ENCODE peak calls at places on chromosomes 5 and 9, in nine cellular contexts. One of them, this sample, is unnamed.

GRCh38 chr9:123445981-123446610 is 90.1 kb downstream of the CRB2 start:
- DNase-seq in Caco-2: no peak
- DNase-seq in stimulated activated CD8-positive, alpha-beta memory T cell treated with anti-CD3 and anti-CD28 coated beads, Interleukin-15, amount 100 ng/mL, for 4 hours: no peak
- DNase-seq in CD8-positive, alpha-beta memory T cell: no peak
- DNase-seq in posterior cingulate gyrus: peak; percentile 80
- DNase-seq in left lobe of liver: no peak
- DNase-seq in retinal pigment epithelial cell: no peak
- DNase-seq in NCI-H345: no peak
- DNase-seq in naive thymus-derived CD8-positive, alpha-beta T cell: no peak
- DNase-seq in this sample: no peak

GRCh38 chr5:132839426-132840301 is 9.2 kb upstream of the SHROOM1 start:
- DNase-seq in NCI-H345: no peak
- DNase-seq in posterior cingulate gyrus: no peak
- DNase-seq in Caco-2: no peak
- DNase-seq in CD8-positive, alpha-beta memory T cell: no peak
- DNase-seq in naive thymus-derived CD8-positive, alpha-beta T cell: no peak
- DNase-seq in stimulated activated CD8-positive, alpha-beta memory T cell treated with anti-CD3 and anti-CD28 coated beads, Interleukin-15, amount 100 ng/mL, for 4 hours: no peak
- DNase-seq in retinal pigment epithelial cell: no peak
- DNase-seq in left lobe of liver: peak; percentile 75
- DNase-seq in this sample: no peak

GRCh38 chr5:6143523-6143922 is 234.8 kb downstream of the MED10 start:
- DNase-seq in NCI-H345: no peak
- DNase-seq in retinal pigment epithelial cell: no peak
- DNase-seq in left lobe of liver: no peak
- DNase-seq in Caco-2: no peak
- DNase-seq in CD8-positive, alpha-beta memory T cell: no peak
- DNase-seq in naive thymus-derived CD8-positive, alpha-beta T cell: no peak
- DNase-seq in stimulated activated CD8-positive, alpha-beta memory T cell treated with anti-CD3 and anti-CD28 coated beads, Interleukin-15, amount 100 ng/mL, for 4 hours: no peak
- DNase-seq in posterior cingulate gyrus: no peak
- DNase-seq in this sample: no peak

GRCh38 chr9:112176410-112177010 is 1.4 kb upstream of the SUSD1 start:
- DNase-seq in Caco-2: peak; percentile 46
- DNase-seq in retinal pigment epithelial cell: no peak
- DNase-seq in stimulated activated CD8-positive, alpha-beta memory T cell treated with anti-CD3 and anti-CD28 coated beads, Interleukin-15, amount 100 ng/mL, for 4 hours: no peak
- DNase-seq in naive thymus-derived CD8-positive, alpha-beta T cell: no peak
- DNase-seq in CD8-positive, alpha-beta memory T cell: peak; percentile 65
- DNase-seq in NCI-H345: no peak
- DNase-seq in left lobe of liver: no peak
- DNase-seq in posterior cingulate gyrus: no peak
- DNase-seq in this sample: no peak

GRCh38 chr9:108837530-108837929 is 18.3 kb downstream of the ACTL7B start:
- DNase-seq in left lobe of liver: no peak
- DNase-seq in posterior cingulate gyrus: no peak
- DNase-seq in naive thymus-derived CD8-positive, alpha-beta T cell: no peak
- DNase-seq in Caco-2: no peak
- DNase-seq in stimulated activated CD8-positive, alpha-beta memory T cell treated with anti-CD3 and anti-CD28 coated beads, Interleukin-15, amount 100 ng/mL, for 4 hours: no peak
- DNase-seq in NCI-H345: no peak
- DNase-seq in CD8-positive, alpha-beta memory T cell: no peak
- DNase-seq in retinal pigment epithelial cell: no peak
- DNase-seq in this sample: no peak

GRCh38 chr5:77168187-77168883 is 42.1 kb upstream of the PDE8B start:
- DNase-seq in left lobe of liver: peak; percentile 74
- DNase-seq in posterior cingulate gyrus: peak; percentile 97
- DNase-seq in stimulated activated CD8-positive, alpha-beta memory T cell treated with anti-CD3 and anti-CD28 coated beads, Interleukin-15, amount 100 ng/mL, for 4 hours: no peak
- DNase-seq in naive thymus-derived CD8-positive, alpha-beta T cell: no peak
- DNase-seq in CD8-positive, alpha-beta memory T cell: no peak
- DNase-seq in NCI-H345: peak; percentile 43
- DNase-seq in Caco-2: no peak
- DNase-seq in retinal pigment epithelial cell: no peak
- DNase-seq in this sample: no peak

GRCh38 chr5:143024227-143024920 is 254.2 kb downstream of the ARHGAP26 start:
- DNase-seq in naive thymus-derived CD8-positive, alpha-beta T cell: no peak
- DNase-seq in CD8-positive, alpha-beta memory T cell: no peak
- DNase-seq in NCI-H345: peak; percentile 83
- DNase-seq in retinal pigment epithelial cell: no peak
- DNase-seq in posterior cingulate gyrus: no peak
- DNase-seq in stimulated activated CD8-positive, alpha-beta memory T cell treated with anti-CD3 and anti-CD28 coated beads, Interleukin-15, amount 100 ng/mL, for 4 hours: no peak
- DNase-seq in left lobe of liver: no peak
- DNase-seq in Caco-2: no peak
- DNase-seq in this sample: no peak

GRCh38 chr5:133340822-133341221 is 271.5 kb downstream of the FSTL4 start:
- DNase-seq in left lobe of liver: no peak
- DNase-seq in naive thymus-derived CD8-positive, alpha-beta T cell: no peak
- DNase-seq in CD8-positive, alpha-beta memory T cell: no peak
- DNase-seq in posterior cingulate gyrus: peak; percentile 70
- DNase-seq in Caco-2: no peak
- DNase-seq in stimulated activated CD8-positive, alpha-beta memory T cell treated with anti-CD3 and anti-CD28 coated beads, Interleukin-15, amount 100 ng/mL, for 4 hours: no peak
- DNase-seq in retinal pigment epithelial cell: no peak
- DNase-seq in NCI-H345: no peak
- DNase-seq in this sample: no peak

GRCh38 chr5:54446169-54446786 is 9.2 kb upstream of the HSPB3 start:
- DNase-seq in retinal pigment epithelial cell: no peak
- DNase-seq in naive thymus-derived CD8-positive, alpha-beta T cell: no peak
- DNase-seq in stimulated activated CD8-positive, alpha-beta memory T cell treated with anti-CD3 and anti-CD28 coated beads, Interleukin-15, amount 100 ng/mL, for 4 hours: no peak
- DNase-seq in NCI-H345: no peak
- DNase-seq in CD8-positive, alpha-beta memory T cell: no peak
- DNase-seq in Caco-2: no peak
- DNase-seq in left lobe of liver: no peak
- DNase-seq in posterior cingulate gyrus: no peak
- DNase-seq in this sample: no peak

GRCh38 chr5:159504857-159505304 is 174.6 kb upstream of the IL12B start:
- DNase-seq in CD8-positive, alpha-beta memory T cell: no peak
- DNase-seq in NCI-H345: no peak
- DNase-seq in retinal pigment epithelial cell: no peak
- DNase-seq in posterior cingulate gyrus: peak; percentile 74
- DNase-seq in stimulated activated CD8-positive, alpha-beta memory T cell treated with anti-CD3 and anti-CD28 coated beads, Interleukin-15, amount 100 ng/mL, for 4 hours: no peak
- DNase-seq in left lobe of liver: no peak
- DNase-seq in Caco-2: peak; percentile 52
- DNase-seq in naive thymus-derived CD8-positive, alpha-beta T cell: no peak
- DNase-seq in this sample: no peak

GRCh38 chr5:74296685-74297084 is 343.8 kb downstream of the ENC1 start:
- DNase-seq in naive thymus-derived CD8-positive, alpha-beta T cell: no peak
- DNase-seq in posterior cingulate gyrus: no peak
- DNase-seq in CD8-positive, alpha-beta memory T cell: no peak
- DNase-seq in left lobe of liver: no peak
- DNase-seq in Caco-2: no peak
- DNase-seq in NCI-H345: no peak
- DNase-seq in stimulated activated CD8-positive, alpha-beta memory T cell treated with anti-CD3 and anti-CD28 coated beads, Interleukin-15, amount 100 ng/mL, for 4 hours: no peak
- DNase-seq in retinal pigment epithelial cell: no peak
- DNase-seq in this sample: no peak

GRCh38 chr9:80410106-80410505 is 838.3 kb downstream of the TLE4 start:
- DNase-seq in Caco-2: no peak
- DNase-seq in left lobe of liver: no peak
- DNase-seq in naive thymus-derived CD8-positive, alpha-beta T cell: no peak
- DNase-seq in NCI-H345: no peak
- DNase-seq in retinal pigment epithelial cell: no peak
- DNase-seq in stimulated activated CD8-positive, alpha-beta memory T cell treated with anti-CD3 and anti-CD28 coated beads, Interleukin-15, amount 100 ng/mL, for 4 hours: no peak
- DNase-seq in posterior cingulate gyrus: no peak
- DNase-seq in CD8-positive, alpha-beta memory T cell: no peak
- DNase-seq in this sample: no peak

GRCh38 chr5:112142769-112143270 is 276.3 kb downstream of the EPB41L4A start:
- DNase-seq in Caco-2: no peak
- DNase-seq in CD8-positive, alpha-beta memory T cell: no peak
- DNase-seq in NCI-H345: no peak
- DNase-seq in naive thymus-derived CD8-positive, alpha-beta T cell: no peak
- DNase-seq in retinal pigment epithelial cell: peak; percentile 93
- DNase-seq in stimulated activated CD8-positive, alpha-beta memory T cell treated with anti-CD3 and anti-CD28 coated beads, Interleukin-15, amount 100 ng/mL, for 4 hours: no peak
- DNase-seq in posterior cingulate gyrus: no peak
- DNase-seq in left lobe of liver: no peak
- DNase-seq in this sample: no peak

GRCh38 chr9:34493972-34494535 is 28.7 kb downstream of the ENHO start:
- DNase-seq in CD8-positive, alpha-beta memory T cell: no peak
- DNase-seq in naive thymus-derived CD8-positive, alpha-beta T cell: peak; percentile 13
- DNase-seq in Caco-2: peak; percentile 62
- DNase-seq in retinal pigment epithelial cell: no peak
- DNase-seq in stimulated activated CD8-positive, alpha-beta memory T cell treated with anti-CD3 and anti-CD28 coated beads, Interleukin-15, amount 100 ng/mL, for 4 hours: no peak
- DNase-seq in left lobe of liver: no peak
- DNase-seq in posterior cingulate gyrus: peak; percentile 81
- DNase-seq in NCI-H345: no peak
- DNase-seq in this sample: no peak

GRCh38 chr9:8850916-8851315 is 1051.3 kb upstream of the DMAC1 start:
- DNase-seq in left lobe of liver: no peak
- DNase-seq in retinal pigment epithelial cell: no peak
- DNase-seq in Caco-2: no peak
- DNase-seq in stimulated activated CD8-positive, alpha-beta memory T cell treated with anti-CD3 and anti-CD28 coated beads, Interleukin-15, amount 100 ng/mL, for 4 hours: no peak
- DNase-seq in NCI-H345: no peak
- DNase-seq in CD8-positive, alpha-beta memory T cell: no peak
- DNase-seq in posterior cingulate gyrus: no peak
- DNase-seq in naive thymus-derived CD8-positive, alpha-beta T cell: no peak
- DNase-seq in this sample: no peak

GRCh38 chr5:119452373-119453044 is at the start of gene HSD17B4:
- DNase-seq in CD8-positive, alpha-beta memory T cell: peak; percentile 82
- DNase-seq in stimulated activated CD8-positive, alpha-beta memory T cell treated with anti-CD3 and anti-CD28 coated beads, Interleukin-15, amount 100 ng/mL, for 4 hours: peak; percentile 57
- DNase-seq in retinal pigment epithelial cell: peak; percentile 58
- DNase-seq in posterior cingulate gyrus: peak; percentile 99
- DNase-seq in NCI-H345: peak; percentile 89
- DNase-seq in Caco-2: peak; percentile 95
- DNase-seq in left lobe of liver: peak; percentile 95
- DNase-seq in naive thymus-derived CD8-positive, alpha-beta T cell: peak; percentile 71
- DNase-seq in this sample: peak; percentile 90

GRCh38 chr5:10513501-10514442 is 50.1 kb upstream of the ANKRD33B start:
- DNase-seq in left lobe of liver: no peak
- DNase-seq in stimulated activated CD8-positive, alpha-beta memory T cell treated with anti-CD3 and anti-CD28 coated beads, Interleukin-15, amount 100 ng/mL, for 4 hours: no peak
- DNase-seq in naive thymus-derived CD8-positive, alpha-beta T cell: no peak
- DNase-seq in posterior cingulate gyrus: peak; percentile 18
- DNase-seq in retinal pigment epithelial cell: peak; percentile 45
- DNase-seq in CD8-positive, alpha-beta memory T cell: no peak
- DNase-seq in NCI-H345: no peak
- DNase-seq in Caco-2: peak; percentile 51
- DNase-seq in this sample: no peak

GRCh38 chr5:160899735-160900134 is 47.7 kb upstream of the ATP10B start:
- DNase-seq in NCI-H345: no peak
- DNase-seq in left lobe of liver: no peak
- DNase-seq in naive thymus-derived CD8-positive, alpha-beta T cell: no peak
- DNase-seq in posterior cingulate gyrus: no peak
- DNase-seq in CD8-positive, alpha-beta memory T cell: no peak
- DNase-seq in retinal pigment epithelial cell: no peak
- DNase-seq in Caco-2: no peak
- DNase-seq in stimulated activated CD8-positive, alpha-beta memory T cell treated with anti-CD3 and anti-CD28 coated beads, Interleukin-15, amount 100 ng/mL, for 4 hours: no peak
- DNase-seq in this sample: no peak

GRCh38 chr9:117411547-117411946 is 3.3 kb downstream of the ASTN2 start:
- DNase-seq in Caco-2: no peak
- DNase-seq in posterior cingulate gyrus: peak; percentile 95
- DNase-seq in stimulated activated CD8-positive, alpha-beta memory T cell treated with anti-CD3 and anti-CD28 coated beads, Interleukin-15, amount 100 ng/mL, for 4 hours: no peak
- DNase-seq in retinal pigment epithelial cell: no peak
- DNase-seq in NCI-H345: peak; percentile 32
- DNase-seq in CD8-positive, alpha-beta memory T cell: no peak
- DNase-seq in left lobe of liver: no peak
- DNase-seq in naive thymus-derived CD8-positive, alpha-beta T cell: no peak
- DNase-seq in this sample: no peak

GRCh38 chr5:113081091-113081490 is 104.5 kb downstream of the DCP2 start:
- DNase-seq in stimulated activated CD8-positive, alpha-beta memory T cell treated with anti-CD3 and anti-CD28 coated beads, Interleukin-15, amount 100 ng/mL, for 4 hours: no peak
- DNase-seq in naive thymus-derived CD8-positive, alpha-beta T cell: no peak
- DNase-seq in CD8-positive, alpha-beta memory T cell: no peak
- DNase-seq in retinal pigment epithelial cell: peak; percentile 61
- DNase-seq in NCI-H345: no peak
- DNase-seq in left lobe of liver: no peak
- DNase-seq in Caco-2: peak; percentile 48
- DNase-seq in posterior cingulate gyrus: no peak
- DNase-seq in this sample: no peak

GRCh38 chr9:124020520-124021384 is 9.2 kb downstream of the LHX2 start:
- DNase-seq in naive thymus-derived CD8-positive, alpha-beta T cell: no peak
- DNase-seq in CD8-positive, alpha-beta memory T cell: no peak
- DNase-seq in retinal pigment epithelial cell: no peak
- DNase-seq in stimulated activated CD8-positive, alpha-beta memory T cell treated with anti-CD3 and anti-CD28 coated beads, Interleukin-15, amount 100 ng/mL, for 4 hours: no peak
- DNase-seq in left lobe of liver: no peak
- DNase-seq in posterior cingulate gyrus: no peak
- DNase-seq in Caco-2: no peak
- DNase-seq in NCI-H345: no peak
- DNase-seq in this sample: no peak

GRCh38 chr5:135024956-135025729 is 8.9 kb downstream of the PITX1 start:
- DNase-seq in retinal pigment epithelial cell: no peak
- DNase-seq in posterior cingulate gyrus: peak; percentile 60
- DNase-seq in left lobe of liver: no peak
- DNase-seq in CD8-positive, alpha-beta memory T cell: no peak
- DNase-seq in naive thymus-derived CD8-positive, alpha-beta T cell: no peak
- DNase-seq in stimulated activated CD8-positive, alpha-beta memory T cell treated with anti-CD3 and anti-CD28 coated beads, Interleukin-15, amount 100 ng/mL, for 4 hours: no peak
- DNase-seq in NCI-H345: no peak
- DNase-seq in Caco-2: peak; percentile 38
- DNase-seq in this sample: no peak

GRCh38 chr5:169871816-169872215 is 108.5 kb downstream of the INSYN2B start:
- DNase-seq in stimulated activated CD8-positive, alpha-beta memory T cell treated with anti-CD3 and anti-CD28 coated beads, Interleukin-15, amount 100 ng/mL, for 4 hours: no peak
- DNase-seq in naive thymus-derived CD8-positive, alpha-beta T cell: no peak
- DNase-seq in CD8-positive, alpha-beta memory T cell: no peak
- DNase-seq in Caco-2: no peak
- DNase-seq in posterior cingulate gyrus: no peak
- DNase-seq in retinal pigment epithelial cell: no peak
- DNase-seq in left lobe of liver: no peak
- DNase-seq in NCI-H345: no peak
- DNase-seq in this sample: no peak

GRCh38 chr9:470795-471194 is 256.1 kb downstream of the DOCK8 start:
- DNase-seq in posterior cingulate gyrus: no peak
- DNase-seq in naive thymus-derived CD8-positive, alpha-beta T cell: no peak
- DNase-seq in stimulated activated CD8-positive, alpha-beta memory T cell treated with anti-CD3 and anti-CD28 coated beads, Interleukin-15, amount 100 ng/mL, for 4 hours: no peak
- DNase-seq in left lobe of liver: no peak
- DNase-seq in Caco-2: no peak
- DNase-seq in NCI-H345: no peak
- DNase-seq in retinal pigment epithelial cell: no peak
- DNase-seq in CD8-positive, alpha-beta memory T cell: no peak
- DNase-seq in this sample: no peak

GRCh38 chr9:120928720-120929389 is 2.3 kb upstream of the TRAF1 start:
- DNase-seq in Caco-2: peak; percentile 61
- DNase-seq in CD8-positive, alpha-beta memory T cell: peak; percentile 89
- DNase-seq in stimulated activated CD8-positive, alpha-beta memory T cell treated with anti-CD3 and anti-CD28 coated beads, Interleukin-15, amount 100 ng/mL, for 4 hours: peak; percentile 61
- DNase-seq in posterior cingulate gyrus: peak; percentile 95
- DNase-seq in retinal pigment epithelial cell: no peak
- DNase-seq in left lobe of liver: peak; percentile 85
- DNase-seq in naive thymus-derived CD8-positive, alpha-beta T cell: peak; percentile 68
- DNase-seq in NCI-H345: peak; percentile 62
- DNase-seq in this sample: no peak

GRCh38 chr5:126339215-126339805 is 83.9 kb upstream of the GRAMD2B start:
- DNase-seq in CD8-positive, alpha-beta memory T cell: peak; percentile 57
- DNase-seq in naive thymus-derived CD8-positive, alpha-beta T cell: peak; percentile 59
- DNase-seq in retinal pigment epithelial cell: no peak
- DNase-seq in Caco-2: no peak
- DNase-seq in NCI-H345: peak; percentile 69
- DNase-seq in posterior cingulate gyrus: no peak
- DNase-seq in left lobe of liver: no peak
- DNase-seq in stimulated activated CD8-positive, alpha-beta memory T cell treated with anti-CD3 and anti-CD28 coated beads, Interleukin-15, amount 100 ng/mL, for 4 hours: no peak
- DNase-seq in this sample: no peak

GRCh38 chr5:123245689-123246088 is 156.6 kb downstream of the PRDM6 start:
- DNase-seq in left lobe of liver: no peak
- DNase-seq in stimulated activated CD8-positive, alpha-beta memory T cell treated with anti-CD3 and anti-CD28 coated beads, Interleukin-15, amount 100 ng/mL, for 4 hours: no peak
- DNase-seq in NCI-H345: no peak
- DNase-seq in naive thymus-derived CD8-positive, alpha-beta T cell: no peak
- DNase-seq in posterior cingulate gyrus: no peak
- DNase-seq in CD8-positive, alpha-beta memory T cell: no peak
- DNase-seq in retinal pigment epithelial cell: no peak
- DNase-seq in Caco-2: no peak
- DNase-seq in this sample: no peak

GRCh38 chr9:112757300-112757883 is 6.8 kb downstream of the SNX30 start:
- DNase-seq in retinal pigment epithelial cell: peak; percentile 69
- DNase-seq in NCI-H345: no peak
- DNase-seq in naive thymus-derived CD8-positive, alpha-beta T cell: no peak
- DNase-seq in left lobe of liver: no peak
- DNase-seq in Caco-2: no peak
- DNase-seq in posterior cingulate gyrus: no peak
- DNase-seq in CD8-positive, alpha-beta memory T cell: no peak
- DNase-seq in stimulated activated CD8-positive, alpha-beta memory T cell treated with anti-CD3 and anti-CD28 coated beads, Interleukin-15, amount 100 ng/mL, for 4 hours: no peak
- DNase-seq in this sample: no peak